ENCODE peak calls at places on chromosomes 16 and 17, in five cellular contexts. Z, U, M, E and C are unnamed samples.

GRCh38 chr16:57067347-57067746 is 25.0 kb upstream of the CPNE2 start:
- DNase-seq in Z (no peak), U (no peak), M (no peak), E (no peak), C (no peak)

GRCh38 chr17:47192549-47192948 is 3.5 kb upstream of the CDC27 start:
- DNase-seq in Z (no peak), U (no peak), M (no peak), E (no peak), C (no peak)

GRCh38 chr16:30953511-30954124 is 3.9 kb upstream of the SETD1A start:
- DNase-seq in Z (no peak), U (no peak), M (peak), E (peak), C (no peak)

GRCh38 chr17:81462506-81463125 is 50.0 kb downstream of the ACTG1 start:
- DNase-seq in Z (no peak), U (no peak), M (no peak), E (no peak), C (no peak)

GRCh38 chr16:27543801-27544200 is 5.9 kb downstream of the GTF3C1 start:
- DNase-seq in Z (no peak), U (no peak), M (no peak), E (no peak), C (no peak)

GRCh38 chr17:47649972-47650524 is 329 bp downstream of the KPNB1 start:
- DNase-seq in Z (no peak), U (no peak), M (peak), E (no peak), C (peak)

GRCh38 chr17:16351831-16352230 is 1.4 kb downstream of the CENPV start:
- DNase-seq in Z (no peak), U (no peak), M (peak), E (no peak), C (no peak)

GRCh38 chr17:77665833-77666232 is 292.7 kb upstream of the TNRC6C start:
- DNase-seq in Z (no peak), U (no peak), M (no peak), E (no peak), C (no peak)

GRCh38 chr16:57743458-57743857 is 7.9 kb downstream of the KATNB1 start:
- DNase-seq in Z (no peak), U (no peak), M (no peak), E (no peak), C (no peak)

GRCh38 chr17:48734328-48735056 is 5.9 kb upstream of the HOXB13 start:
- DNase-seq in Z (no peak), U (no peak), M (no peak), E (no peak), C (no peak)

GRCh38 chr17:11298401-11298800 is 57.4 kb downstream of the SHISA6 start:
- DNase-seq in Z (no peak), U (no peak), M (no peak), E (no peak), C (no peak)

GRCh38 chr17:11294826-11295225 is 53.8 kb downstream of the SHISA6 start:
- DNase-seq in Z (no peak), U (no peak), M (no peak), E (no peak), C (no peak)

GRCh38 chr17:11300201-11300600 is 59.2 kb downstream of the SHISA6 start:
- DNase-seq in Z (no peak), U (no peak), M (no peak), E (no peak), C (no peak)

GRCh38 chr17:11293480-11293879 is 52.5 kb downstream of the SHISA6 start:
- DNase-seq in Z (no peak), U (no peak), M (no peak), E (no peak), C (no peak)

GRCh38 chr17:11296994-11297393 is 56.0 kb downstream of the SHISA6 start:
- DNase-seq in Z (no peak), U (no peak), M (no peak), E (no peak), C (no peak)
- TF ChIP-seq CTCF in Z (no peak), U (peak), M (no peak), E (no peak), C (no peak)

GRCh38 chr16:77787452-77787851 is 912 bp upstream of the VAT1L start:
- DNase-seq in Z (no peak), U (no peak), M (no peak), E (no peak), C (no peak)

GRCh38 chr16:77786448-77786847 is 1.9 kb upstream of the VAT1L start:
- DNase-seq in Z (no peak), U (no peak), M (no peak), E (no peak), C (no peak)

GRCh38 chr16:77782694-77783093 is 5.7 kb upstream of the VAT1L start:
- DNase-seq in Z (no peak), U (no peak), M (peak), E (no peak), C (no peak)

GRCh38 chr16:77785365-77785764 is 3.0 kb upstream of the VAT1L start:
- DNase-seq in Z (no peak), U (no peak), M (no peak), E (no peak), C (no peak)

DNA sequence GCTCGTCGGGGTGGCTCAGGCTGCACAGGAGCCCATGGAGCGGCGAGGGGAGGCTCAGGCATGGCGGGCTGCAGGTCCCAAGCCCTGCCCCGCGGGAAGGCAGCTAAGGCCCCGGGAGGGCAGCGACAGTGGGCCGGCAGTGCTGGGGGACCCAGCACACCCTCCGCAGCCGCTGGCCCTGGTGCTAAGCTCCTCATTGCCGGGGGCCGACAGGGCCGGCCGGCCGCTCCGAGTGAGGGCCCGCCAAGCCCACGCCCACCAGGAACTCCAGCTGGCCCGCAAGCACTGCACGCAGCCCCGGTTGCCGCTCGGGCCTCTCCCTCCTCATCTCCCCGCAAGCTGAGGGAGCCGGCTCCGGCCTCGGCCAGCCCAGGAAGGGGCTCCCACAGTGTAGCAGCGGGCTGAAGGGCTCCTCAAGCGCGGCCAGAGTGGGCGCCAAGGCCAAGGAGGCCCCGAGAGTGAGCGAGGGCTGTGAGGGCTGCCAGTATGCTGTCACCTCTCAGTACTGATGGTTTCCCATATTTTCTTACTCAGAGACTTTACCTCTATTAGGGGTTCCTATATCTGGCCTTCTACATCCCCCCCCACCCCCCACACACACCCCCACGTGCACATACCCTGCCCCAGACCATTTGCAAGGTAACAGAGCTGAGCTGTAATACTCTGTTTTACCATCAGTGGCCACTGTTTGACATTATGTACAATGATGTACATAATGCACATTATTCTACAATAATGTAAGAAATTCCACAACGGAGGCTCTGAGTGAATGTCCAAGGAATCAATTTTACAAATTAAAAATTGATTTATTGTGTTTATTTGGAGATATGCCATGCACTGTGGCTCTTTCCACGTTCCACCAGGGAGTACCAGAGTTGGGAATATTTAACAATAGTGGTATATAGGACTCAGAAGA is 3.7 kb upstream of the VAT1L start:
- DNase-seq in Z (no peak), U (no peak), M (peak), E (no peak), C (no peak)
- TF ChIP-seq CTCF in Z (no peak), U (no peak), M (peak), E (no peak), C (no peak)

GRCh38 chr16:71834291-71834690 is 11.5 kb upstream of the ATXN1L start:
- DNase-seq in Z (no peak), U (no peak), M (no peak), E (no peak), C (no peak)
- TF ChIP-seq CTCF in Z (no peak), U (no peak), M (no peak), E (no peak), C (no peak)

GRCh38 chr17:42553866-42554249 is 1.1 kb downstream of the HSD17B1 start:
- DNase-seq in Z (no peak), U (no peak), M (peak), E (no peak), C (no peak)
- TF ChIP-seq CTCF in Z (no peak), U (peak), M (peak), E (no peak), C (no peak)